ENCODE peak calls at places on chromosomes 12 and 14, in eight cellular contexts. Q is EL; U is upper lobe of right lung; C is GM20000; H is midbrain; Z is activated CD4-positive, alpha-beta T cell treated with anti-CD3 and anti-CD28 coated beads, Interleukin-2, amount 10 ng/mL, durations not matched to agents 7 days and 5 days; I is AG08396; J is AG10803. S is an unnamed sample.

GRCh38 chr12:94762259-94762942 is 112.0 kb upstream of the TMCC3 start:
- DNase-seq in Q (no peak), U (no peak), C (peak; percentile 40), H (no peak), Z (peak; percentile 15), I (no peak), J (no peak), S (peak; percentile 38)

GRCh38 chr12:120669055-120669828 is 17.7 kb upstream of the MLEC start:
- DNase-seq in Q (peak; percentile 21), U (no peak), C (peak; percentile 50), H (no peak), Z (no peak), I (peak; percentile 74), J (peak; percentile 16), S (peak; percentile 77)

GRCh38 chr14:57487771-57488170 is 5.9 kb downstream of the CCDC198 start:
- DNase-seq in Q (peak; percentile 8), U (no peak), C (no peak), H (no peak), Z (no peak), I (peak; percentile 12), J (peak; percentile 25), S (no peak)

GRCh38 chr14:72554994-72555608 is 338.8 kb downstream of the DPF3 start:
- DNase-seq in Q (no peak), U (no peak), C (no peak), H (peak; percentile 11), Z (no peak), I (no peak), J (no peak), S (no peak)

GRCh38 chr12:88153959-88154358 is 11.9 kb downstream of the TMTC3 start:
- DNase-seq in Q (peak; percentile 48), U (no peak), C (no peak), H (no peak), Z (no peak), I (no peak), J (peak; percentile 64), S (no peak)

GRCh38 chr12:5138256-5138655 is 94.6 kb downstream of the KCNA5 start:
- DNase-seq in Q (peak; percentile 58), U (no peak), C (no peak), H (no peak), Z (no peak), I (no peak), J (peak; percentile 76), S (no peak)

GRCh38 chr12:68451261-68452091 is 119.3 kb upstream of the MDM1 start:
- DNase-seq in Q (peak; percentile 76), U (no peak), C (peak; percentile 44), H (no peak), Z (peak; percentile 66), I (peak; percentile 48), J (peak; percentile 94), S (peak; percentile 66)

GRCh38 chr12:55696796-55697462 is 10.8 kb downstream of the ITGA7 start:
- DNase-seq in Q (no peak), U (peak; percentile 40), C (no peak), H (no peak), Z (no peak), I (no peak), J (no peak), S (no peak)

GRCh38 chr12:24039113-24039525 is 89.6 kb upstream of the SOX5 start:
- DNase-seq in Q (no peak), U (no peak), C (no peak), H (no peak), Z (no peak), I (peak; percentile 59), J (peak; percentile 43), S (no peak)

GRCh38 chr12:26226629-26227375 is 31.4 kb downstream of the SSPN start:
- DNase-seq in Q (peak; percentile 58), U (no peak), C (no peak), H (peak; percentile 76), Z (no peak), I (peak; percentile 23), J (peak; percentile 42), S (peak; percentile 15)

GRCh38 chr14:61560323-61560722 is 135.0 kb upstream of the HIF1A start:
- DNase-seq in Q (peak; percentile 22), U (no peak), C (no peak), H (no peak), Z (no peak), I (no peak), J (no peak), S (no peak)